ENCODE peak calls at places on chromosomes 16 and 17, in five cellular contexts. P, H, D, Z and K are unnamed samples.

GRCh38 chr16:3951861-3952332 is 71.4 kb upstream of the CREBBP start:
- DNase-seq in P (no peak), H (no peak), D (peak), Z (peak), K (no peak)

GRCh38 chr17:75861927-75862317 is 6.8 kb upstream of the WBP2 start:
- DNase-seq in P (no peak), H (no peak), D (no peak), Z (no peak), K (no peak)

GRCh38 chr17:45821147-45821546 is 23.5 kb upstream of the SPPL2C start:
- DNase-seq in P (no peak), H (no peak), D (no peak), Z (no peak), K (no peak)

GRCh38 chr16:27505297-27506236 is 44.1 kb downstream of the GTF3C1 start:
- DNase-seq in P (no peak), H (no peak), D (peak), Z (no peak), K (no peak)

GRCh38 chr17:1776857-1777256 is 15.0 kb downstream of the SERPINF1 start:
- DNase-seq in P (no peak), H (no peak), D (no peak), Z (no peak), K (no peak)

GRCh38 chr17:51585514-51586104 is 325.3 kb downstream of the UTP18 start:
- DNase-seq in P (no peak), H (peak), D (no peak), Z (no peak), K (no peak)

GRCh38 chr16:3716831-3717234 is 491 bp downstream of the TRAP1 start:
- DNase-seq in P (no peak), H (peak), D (no peak), Z (no peak), K (no peak)

GRCh38 chr17:33739714-33740113 is 446.6 kb upstream of the ASIC2 start:
- DNase-seq in P (no peak), H (no peak), D (no peak), Z (no peak), K (no peak)

GRCh38 chr17:17840751-17841591 is 4.2 kb upstream of the SREBF1 start:
- DNase-seq in P (no peak), H (no peak), D (peak), Z (peak), K (no peak)

GRCh38 chr17:34408439-34408838 is 45.4 kb upstream of the CCL1 start:
- DNase-seq in P (no peak), H (no peak), D (no peak), Z (no peak), K (no peak)

GRCh38 chr16:80287674-80288073 is 253.1 kb upstream of the DYNLRB2 start:
- DNase-seq in P (no peak), H (no peak), D (no peak), Z (no peak), K (no peak)

GRCh38 chr16:28531777-28532744 is 6.7 kb downstream of the NUPR1 start:
- DNase-seq in P (peak), H (peak), D (peak), Z (no peak), K (no peak)

GRCh38 chr17:27343972-27344607 is 50.2 kb downstream of the WSB1 start:
- DNase-seq in P (no peak), H (no peak), D (peak), Z (peak), K (no peak)

GRCh38 chr17:41965694-41966375 is 760 bp upstream of the CNP start:
- DNase-seq in P (peak), H (peak), D (peak), Z (no peak), K (no peak)

GRCh38 chr17:34580685-34581445 is 1.5 kb downstream of the TMEM132E start:
- DNase-seq in P (peak), H (no peak), D (no peak), Z (no peak), K (no peak)

GRCh38 chr16:17331071-17331521 is 139.7 kb downstream of the XYLT1 start:
- DNase-seq in P (no peak), H (no peak), D (no peak), Z (no peak), K (no peak)

GRCh38 chr17:6212766-6213165 is 142.6 kb downstream of the WSCD1 start:
- DNase-seq in P (no peak), H (no peak), D (no peak), Z (no peak), K (peak)

GRCh38 chr16:66580605-66581209 is 1.4 kb downstream of the CMTM2 start:
- DNase-seq in P (no peak), H (no peak), D (peak), Z (peak), K (no peak)

GRCh38 chr16:85206472-85207356 is 94.4 kb upstream of the CIBAR2 start:
- DNase-seq in P (peak), H (peak), D (peak), Z (no peak), K (no peak)

GRCh38 chr17:4444782-4445473 is 11.2 kb downstream of the SPNS3 start:
- DNase-seq in P (peak), H (peak), D (peak), Z (no peak), K (no peak)

GRCh38 chr17:83037084-83037950 is 42.1 kb upstream of the METRNL start:
- DNase-seq in P (peak), H (no peak), D (no peak), Z (no peak), K (peak)

GRCh38 chr16:10895053-10895946 is 18.3 kb downstream of the CIITA start:
- DNase-seq in P (no peak), H (no peak), D (peak), Z (peak), K (no peak)

GRCh38 chr16:30370444-30371247 is at the start of gene TBC1D10B:
- DNase-seq in P (peak), H (peak), D (peak), Z (peak), K (peak)

GRCh38 chr16:5581963-5582362 is 484.4 kb upstream of the EEF2KMT start:
- DNase-seq in P (no peak), H (no peak), D (no peak), Z (no peak), K (no peak)

GRCh38 chr17:50935201-50936124 is 69.3 kb upstream of the TOB1 start:
- DNase-seq in P (peak), H (peak), D (peak), Z (no peak), K (no peak)

GRCh38 chr16:13630292-13630850 is 289.6 kb upstream of the ERCC4 start:
- DNase-seq in P (no peak), H (no peak), D (no peak), Z (no peak), K (no peak)

GRCh38 chr17:7380321-7380720 is 568 bp upstream of the TNK1 start:
- DNase-seq in P (peak), H (peak), D (peak), Z (no peak), K (no peak)

GRCh38 chr16:27515874-27516353 is 33.8 kb downstream of the GTF3C1 start:
- DNase-seq in P (no peak), H (peak), D (peak), Z (no peak), K (no peak)

GRCh38 chr17:44314869-44315661 is 6.7 kb downstream of the RUNDC3A start:
- DNase-seq in P (peak), H (peak), D (peak), Z (no peak), K (no peak)

GRCh38 chr17:59786536-59787319 is 79.3 kb downstream of the VMP1 start:
- DNase-seq in P (no peak), H (peak), D (peak), Z (peak), K (no peak)

GRCh38 chr16:13018026-13018425 is 116.6 kb downstream of the SHISA9 start:
- DNase-seq in P (no peak), H (no peak), D (no peak), Z (no peak), K (no peak)

GRCh38 chr17:57051886-57052342 is 33.1 kb upstream of the AKAP1 start:
- DNase-seq in P (no peak), H (no peak), D (no peak), Z (no peak), K (no peak)

DNA sequence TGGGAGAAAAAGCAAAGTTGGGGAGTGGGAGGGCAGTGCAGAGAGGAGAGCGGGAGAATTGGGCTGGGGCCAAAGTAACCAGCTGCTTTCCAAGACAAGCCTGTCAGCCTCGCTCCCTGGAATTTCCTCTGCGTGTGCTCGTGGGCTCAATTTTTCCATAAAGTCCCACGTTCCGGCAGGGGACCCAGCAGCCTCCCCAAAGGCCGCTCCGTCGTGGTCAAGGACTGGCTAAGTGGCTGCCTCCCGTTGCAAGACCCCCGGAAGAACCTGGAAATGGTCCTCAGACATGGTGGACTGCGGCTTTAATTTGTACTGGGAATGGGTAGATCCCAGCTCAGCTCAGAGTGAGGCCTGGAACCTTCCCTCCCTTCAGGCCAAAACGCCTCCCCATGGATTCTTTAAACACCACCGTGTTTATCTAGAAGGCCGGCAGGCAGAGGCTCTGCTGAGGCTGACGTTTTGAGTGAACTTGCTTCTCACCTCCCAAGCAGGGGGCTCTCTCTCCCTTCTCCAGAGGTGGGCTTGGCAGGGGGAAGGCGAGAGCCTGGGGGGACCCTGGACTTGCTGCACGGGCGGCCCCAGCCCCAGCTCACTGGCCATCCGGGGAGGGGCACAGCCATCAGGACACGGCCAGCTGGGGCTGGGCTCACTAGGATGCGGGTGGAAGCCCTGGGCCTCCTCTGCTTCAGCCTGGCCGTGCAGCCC is 190.0 kb downstream of the C16orf95 start:
- DNase-seq in P (no peak), H (peak), D (peak), Z (peak), K (peak)
- TF ChIP-seq CTCF in P (no peak), H (no peak), D (no peak), Z (no peak), K (peak)

GRCh38 chr17:48854774-48855476 is 24.1 kb downstream of the CALCOCO2 start:
- DNase-seq in P (no peak), H (no peak), D (no peak), Z (no peak), K (no peak)

GRCh38 chr17:48856122-48856821 is 25.4 kb downstream of the CALCOCO2 start:
- DNase-seq in P (no peak), H (no peak), D (no peak), Z (no peak), K (no peak)

GRCh38 chr17:48860034-48860433 is 29.2 kb downstream of the CALCOCO2 start:
- DNase-seq in P (no peak), H (no peak), D (no peak), Z (no peak), K (no peak)
- TF ChIP-seq CTCF in P (no peak), H (no peak), D (peak), Z (peak), K (no peak)

GRCh38 chr16:78098544-78099371 is 696 bp upstream of the WWOX start:
- DNase-seq in P (no peak), H (peak), D (no peak), Z (no peak), K (no peak)

GRCh38 chr16:78099372-78100161 is at the start of gene WWOX:
- DNase-seq in P (peak), H (peak), D (peak), Z (peak), K (peak)

GRCh38 chr16:78098087-78098486 is 1.4 kb upstream of the WWOX start:
- DNase-seq in P (no peak), H (no peak), D (no peak), Z (no peak), K (no peak)

GRCh38 chr16:78102122-78102660 is 2.7 kb downstream of the WWOX start:
- DNase-seq in P (no peak), H (no peak), D (no peak), Z (no peak), K (no peak)

DNA sequence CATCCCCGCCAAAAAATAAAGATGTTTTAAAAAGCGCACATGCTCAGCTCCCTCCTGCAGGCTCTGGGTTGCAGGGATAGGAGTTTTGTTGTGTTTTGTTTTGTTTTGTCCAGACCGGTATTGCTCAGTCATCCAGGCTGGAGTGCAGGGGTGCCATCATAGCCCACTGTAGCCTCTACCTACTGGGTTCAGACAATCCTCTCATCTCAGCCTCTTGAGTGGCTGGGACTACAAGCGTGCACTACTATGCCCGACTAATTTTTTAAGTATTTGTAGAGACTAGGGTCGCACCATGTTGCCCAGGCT is 661 bp downstream of the WWOX start:
- DNase-seq in P (no peak), H (peak), D (no peak), Z (no peak), K (no peak)
- TF ChIP-seq CTCF in P (no peak), H (no peak), D (no peak), Z (no peak), K (no peak)

GRCh38 chr17:72657467-72658317 is 434.8 kb downstream of the SLC39A11 start:
- DNase-seq in P (no peak), H (no peak), D (peak), Z (peak), K (no peak)
- TF ChIP-seq CTCF in P (no peak), H (no peak), D (no peak), Z (peak), K (no peak)

GRCh38 chr16:55021595-55022475 is 91.2 kb downstream of the IRX5 start:
- DNase-seq in P (no peak), H (no peak), D (peak), Z (peak), K (no peak)
- TF ChIP-seq CTCF in P (peak), H (no peak), D (no peak), Z (peak), K (no peak)

GRCh38 chr17:40075216-40076100 is 12.7 kb downstream of the THRA start:
- DNase-seq in P (peak), H (peak), D (peak), Z (peak), K (peak)
- TF ChIP-seq CTCF in P (peak), H (peak), D (peak), Z (peak), K (peak)

DNA sequence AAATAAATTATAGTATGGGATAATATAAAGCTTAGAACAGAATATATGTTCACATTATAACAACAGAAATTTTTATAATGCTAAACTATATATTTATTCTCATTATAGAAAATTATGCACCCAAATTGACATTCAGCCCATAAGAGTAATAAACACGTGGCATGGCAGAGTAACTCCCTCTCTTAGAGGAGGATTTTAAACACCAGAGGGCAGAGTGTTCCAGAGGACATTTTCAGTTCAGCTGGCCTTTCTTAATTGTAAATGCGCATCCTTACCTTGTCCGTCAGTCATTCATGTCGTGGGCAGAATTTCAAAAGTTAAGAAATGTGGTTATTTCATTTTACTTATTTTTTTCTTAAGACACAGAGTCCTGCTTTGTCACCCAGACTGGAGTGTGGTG is 147.1 kb downstream of the TANC2 start:
- DNase-seq in P (no peak), H (no peak), D (peak), Z (no peak), K (no peak)
- TF ChIP-seq CTCF in P (peak), H (no peak), D (peak), Z (no peak), K (peak)

DNA sequence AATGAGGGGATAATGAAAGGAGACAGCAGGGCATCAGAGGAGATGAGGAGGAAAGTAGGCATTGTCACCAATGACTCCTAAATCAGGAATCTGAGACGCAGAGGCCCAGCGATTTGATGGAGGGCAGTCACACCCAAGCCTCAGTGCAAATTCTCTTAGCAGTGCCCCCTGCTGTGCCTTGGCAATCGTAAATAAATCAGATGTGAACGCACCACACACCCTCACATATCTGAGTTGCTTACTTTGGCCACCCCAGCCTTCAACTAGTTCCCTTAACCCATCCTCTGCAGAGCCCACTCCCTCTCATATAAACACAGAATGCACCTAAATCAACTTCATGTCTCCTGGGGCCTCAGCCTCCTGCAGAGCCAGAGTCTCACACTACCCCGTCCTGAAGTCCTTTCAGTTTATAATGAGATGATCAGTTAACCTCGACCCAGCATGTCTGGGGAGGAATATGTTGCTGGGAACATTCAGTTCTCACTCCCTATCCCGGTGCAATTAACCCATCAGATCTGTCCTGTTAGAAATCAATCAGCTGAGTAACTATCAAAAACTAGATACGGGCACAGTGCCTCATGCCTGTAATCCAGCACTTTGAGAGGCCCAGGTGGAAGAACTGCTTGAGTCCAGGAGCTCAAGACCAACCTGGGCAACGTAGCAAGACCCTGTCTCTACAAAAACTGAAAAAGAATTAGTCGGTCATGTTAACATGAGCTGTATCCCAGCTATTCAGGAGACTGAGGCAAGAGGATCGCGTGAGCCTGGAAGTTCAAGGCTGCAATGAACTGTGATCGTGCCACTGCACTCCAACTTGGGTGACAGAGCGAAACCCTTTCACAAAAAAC is 78.4 kb downstream of the SLC39A11 start:
- DNase-seq in P (no peak), H (no peak), D (peak), Z (peak), K (peak)
- TF ChIP-seq CTCF in P (no peak), H (no peak), D (no peak), Z (no peak), K (no peak)

DNA sequence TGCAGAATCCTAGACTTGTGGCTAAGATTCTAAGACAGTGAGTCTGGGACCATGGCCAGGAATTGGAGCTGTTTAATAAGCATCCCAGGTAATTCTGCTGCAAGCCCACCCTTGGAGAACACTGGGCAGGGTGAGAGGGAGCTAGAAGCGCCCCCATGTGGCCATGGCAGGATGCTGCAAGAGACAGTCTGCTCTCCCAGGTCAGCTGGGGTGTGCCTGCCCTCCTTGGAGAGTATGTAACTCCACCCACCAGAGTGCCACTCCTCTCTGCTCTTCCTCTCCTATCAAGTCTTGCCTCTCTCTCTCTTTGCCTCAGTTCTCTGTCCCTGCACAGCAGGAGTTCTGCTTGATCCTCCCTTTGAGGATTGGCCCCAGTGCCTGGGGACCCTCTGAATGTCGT is 14.9 kb downstream of the RCVRN start:
- DNase-seq in P (no peak), H (no peak), D (peak), Z (no peak), K (no peak)
- TF ChIP-seq CTCF in P (peak), H (no peak), D (no peak), Z (peak), K (peak)

DNA sequence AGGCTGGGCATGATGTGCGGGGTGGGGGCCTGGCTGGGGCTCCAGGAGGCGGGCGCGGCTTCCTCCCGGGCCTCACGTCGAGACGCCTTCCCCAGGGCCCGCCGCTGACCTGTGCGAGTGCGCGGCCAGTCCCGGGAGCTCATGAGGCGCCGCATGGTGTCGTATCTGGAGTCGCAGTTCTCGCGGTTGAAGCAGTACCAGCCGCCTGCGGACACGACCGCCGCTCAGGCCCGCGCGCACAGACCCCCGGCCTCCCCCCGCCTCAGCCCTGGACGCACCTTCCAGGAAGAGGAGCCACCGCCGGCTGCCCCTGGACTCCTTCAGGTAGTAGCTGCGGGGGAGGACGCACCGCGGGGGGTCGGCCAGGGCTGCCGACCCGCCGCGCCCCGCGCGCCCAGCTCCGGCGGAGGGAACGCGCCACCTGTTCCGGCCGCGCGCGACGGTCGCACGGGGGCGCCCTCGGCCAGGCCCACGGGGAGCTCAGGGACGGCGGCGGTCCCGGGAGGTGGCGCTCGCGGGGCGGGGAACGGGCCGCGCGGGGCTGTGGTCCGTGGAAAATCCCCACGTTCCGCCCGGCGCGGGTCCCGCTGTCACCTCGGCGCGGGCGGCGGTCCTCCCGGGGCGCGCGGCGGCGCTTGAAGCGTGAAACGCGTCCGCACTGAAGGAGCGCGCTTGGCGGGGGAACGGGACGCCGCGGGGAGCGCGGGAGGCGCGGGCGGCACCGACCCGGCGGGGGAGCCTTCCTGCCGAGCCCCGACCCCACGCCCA is 1.4 kb downstream of the NOTUM start:
- DNase-seq in P (peak), H (peak), D (peak), Z (no peak), K (peak)
- TF ChIP-seq CTCF in P (peak), H (peak), D (no peak), Z (peak), K (peak)